ENCODE peak calls at places on chromosomes 16 and 17, in eight cellular contexts. J is breast epithelium, G is GM04504, W is AG09319, T is A549, I is bronchial epithelial cell, K is fibroblast of the aortic adventitia, O is cardiac muscle cell. B is an unnamed sample.
A peak's percentile ranks its signal among the peaks of the same experiment; 100 is the strongest.

GRCh38 chr17:560379-560935 is 154.2 kb downstream of the VPS53 start:
- DNase-seq in J (no peak), G (no peak), W (no peak), T (no peak), I (peak; percentile 77), K (peak; percentile 16), O (peak; percentile 13), B (no peak)

GRCh38 chr17:1709403-1709891 is 730 bp downstream of the TLCD2 start:
- DNase-seq in J (no peak), G (no peak), W (no peak), T (no peak), I (peak; percentile 22), K (no peak), O (peak; percentile 40), B (no peak)

GRCh38 chr16:88510091-88510719 is 57.1 kb downstream of the ZFPM1 start:
- DNase-seq in J (peak; percentile 60), G (no peak), W (no peak), T (no peak), I (peak; percentile 80), K (no peak), O (no peak), B (no peak)

GRCh38 chr16:87809150-87809902 is 43.5 kb upstream of the KLHDC4 start:
- DNase-seq in J (no peak), G (no peak), W (no peak), T (no peak), I (no peak), K (no peak), O (peak; percentile 19), B (no peak)

GRCh38 chr16:2934450-2934849 is 22.7 kb downstream of the FLYWCH1 start:
- DNase-seq in J (no peak), G (no peak), W (no peak), T (no peak), I (no peak), K (no peak), O (no peak), B (no peak)

GRCh38 chr17:74369221-74369620 is 1.9 kb downstream of the GPR142 start:
- DNase-seq in J (no peak), G (no peak), W (no peak), T (no peak), I (no peak), K (no peak), O (no peak), B (peak; percentile 34)

GRCh38 chr17:12983986-12984932 is 33.6 kb downstream of the ELAC2 start:
- DNase-seq in J (no peak), G (peak; percentile 97), W (peak; percentile 84), T (no peak), I (no peak), K (peak; percentile 98), O (peak; percentile 82), B (no peak)

GRCh38 chr17:47190770-47191169 is 1.7 kb upstream of the CDC27 start:
- DNase-seq in J (no peak), G (no peak), W (no peak), T (no peak), I (no peak), K (no peak), O (no peak), B (no peak)

GRCh38 chr17:28592260-28592659 is 6.6 kb downstream of the SPAG5 start:
- DNase-seq in J (no peak), G (no peak), W (no peak), T (no peak), I (no peak), K (no peak), O (no peak), B (no peak)

GRCh38 chr17:81514735-81515529 is 2.3 kb upstream of the ACTG1 start:
- DNase-seq in J (peak; percentile 76), G (peak; percentile 72), W (peak; percentile 72), T (peak; percentile 75), I (peak; percentile 59), K (peak; percentile 74), O (peak; percentile 90), B (peak; percentile 66)

GRCh38 chr17:77867308-77867781 is 91.2 kb upstream of the TNRC6C start:
- DNase-seq in J (no peak), G (no peak), W (no peak), T (no peak), I (no peak), K (no peak), O (no peak), B (no peak)

GRCh38 chr17:58525239-58525638 is 10.8 kb upstream of the MTMR4 start:
- DNase-seq in J (no peak), G (peak; percentile 69), W (peak; percentile 44), T (no peak), I (peak; percentile 57), K (peak; percentile 91), O (peak; percentile 99), B (no peak)

GRCh38 chr17:68356520-68356919 is 65.2 kb downstream of the ARSG start:
- DNase-seq in J (no peak), G (no peak), W (no peak), T (no peak), I (no peak), K (no peak), O (no peak), B (peak; percentile 90)

GRCh38 chr17:8041249-8041928 is 2.5 kb downstream of the ALOX15B start:
- DNase-seq in J (no peak), G (peak; percentile 28), W (peak; percentile 36), T (peak; percentile 81), I (peak; percentile 83), K (peak; percentile 90), O (peak; percentile 96), B (peak; percentile 45)

GRCh38 chr16:35714665-35715064 is 2255.3 kb downstream of the TP53TG3F start:
- DNase-seq in J (no peak), G (no peak), W (no peak), T (no peak), I (no peak), K (no peak), O (no peak), B (no peak)

GRCh38 chr16:11629071-11630030 is 38.9 kb upstream of the SNN start:
- DNase-seq in J (no peak), G (no peak), W (no peak), T (no peak), I (no peak), K (no peak), O (no peak), B (no peak)

B was measured in immature natural killer cell.